ENCODE peak calls at places on chromosomes 12 and 14, in ten cellular contexts. U is breast epithelium, M is IMR-90, V is GM12878, O is stomach, Y is suprapubic skin, T is adrenal gland, D is A549, A is heart left ventricle, Q is transverse colon. R is an unnamed sample.

GRCh38 chr14:91374287-91374880 is 43.2 kb downstream of the CCDC88C start:
- DNase-seq in O (no peak), Q (no peak), D (no peak), M (no peak), U (no peak), V (no peak), A (peak), Y (no peak), T (no peak), R (no peak)

GRCh38 chr12:48890657-48891418 is 25.2 kb upstream of the RND1 start:
- DNase-seq in Y (peak), A (peak), D (no peak), Q (peak), U (peak), V (no peak), T (peak), M (peak), O (peak), R (no peak)

GRCh38 chr14:57378661-57379060 is 11.7 kb upstream of the NAA30 start:
- DNase-seq in U (no peak), T (no peak), M (peak), Y (no peak), V (no peak), O (no peak), A (no peak), D (no peak), Q (no peak), R (no peak)

GRCh38 chr14:59221558-59221957 is 33.1 kb downstream of the DAAM1 start:
- DNase-seq in Y (no peak), D (no peak), O (no peak), V (no peak), A (no peak), U (no peak), M (peak), T (no peak), Q (no peak), R (no peak)

GRCh38 chr14:68783408-68784297 is 9.2 kb downstream of the ZFP36L1 start:
- DNase-seq in Q (peak), T (peak), V (no peak), M (no peak), O (peak), D (no peak), Y (peak), A (no peak), U (no peak), R (no peak)

GRCh38 chr14:83217492-83217891 is 1683.8 kb upstream of the SEL1L start:
- DNase-seq in D (no peak), V (no peak), A (no peak), M (peak), U (no peak), Q (no peak), Y (peak), O (no peak), T (peak), R (no peak)

GRCh38 chr12:29148958-29149690 is at the start of gene FAR2:
- DNase-seq in Q (peak), O (peak), D (peak), T (no peak), A (peak), Y (peak), M (no peak), V (no peak), U (no peak), R (no peak)

GRCh38 chr12:91419809-91420208 is 237.2 kb upstream of the DCN start:
- DNase-seq in M (no peak), A (no peak), D (no peak), Q (no peak), T (no peak), O (no peak), V (no peak), Y (no peak), U (no peak), R (no peak)

GRCh38 chr12:25458047-25458552 is 95.0 kb downstream of the LMNTD1 start:
- DNase-seq in V (no peak), M (peak), A (no peak), D (peak), T (peak), Q (no peak), Y (no peak), U (no peak), O (no peak), R (no peak)

GRCh38 chr12:113396828-113397496 is 6.7 kb downstream of the SDS start:
- DNase-seq in T (no peak), Q (no peak), V (no peak), M (no peak), A (no peak), O (no peak), Y (no peak), U (no peak), D (no peak), R (no peak)

GRCh38 chr14:60106341-60106740 is 14.6 kb downstream of the PCNX4 start:
- DNase-seq in Q (no peak), D (no peak), U (no peak), Y (no peak), V (no peak), T (peak), A (no peak), M (peak), O (no peak), R (no peak)

GRCh38 chr14:68379510-68380303 is 413.2 kb downstream of the ZFP36L1 start:
- DNase-seq in Q (peak), A (no peak), O (no peak), V (no peak), D (no peak), Y (no peak), M (no peak), U (no peak), T (no peak), R (no peak)

GRCh38 chr12:90062799-90063198 is 354.2 kb upstream of the ATP2B1 start:
- DNase-seq in Y (no peak), D (no peak), U (no peak), T (no peak), M (no peak), V (no peak), A (no peak), Q (no peak), O (no peak), R (no peak)

GRCh38 chr14:23172572-23172971 is 10.9 kb downstream of the SLC7A8 start:
- DNase-seq in Q (no peak), T (no peak), D (no peak), V (no peak), U (no peak), Y (no peak), O (no peak), A (no peak), M (no peak), R (no peak)

GRCh38 chr12:47835017-47835830 is 15.5 kb upstream of the HDAC7 start:
- DNase-seq in U (no peak), D (no peak), Q (no peak), M (no peak), T (no peak), Y (no peak), O (no peak), V (no peak), A (no peak), R (no peak)

GRCh38 chr12:15152456-15152855 is 68.8 kb downstream of the RERG start:
- DNase-seq in T (no peak), O (no peak), V (no peak), Y (no peak), U (no peak), D (no peak), A (no peak), Q (no peak), M (no peak), R (no peak)

GRCh38 chr14:73467377-73467776 is 9.0 kb upstream of the NUMB start:
- DNase-seq in Y (no peak), Q (no peak), M (peak), U (no peak), A (no peak), O (no peak), V (no peak), T (no peak), D (no peak), R (no peak)

GRCh38 chr14:25056688-25057078 is 6.7 kb upstream of the STXBP6 start:
- DNase-seq in D (no peak), O (no peak), V (no peak), M (peak), Y (no peak), T (no peak), A (no peak), Q (no peak), U (no peak), R (no peak)

GRCh38 chr14:60757617-60758016 is 23.1 kb downstream of the MNAT1 start:
- DNase-seq in A (no peak), Y (no peak), M (peak), D (no peak), T (no peak), U (no peak), V (no peak), O (no peak), Q (no peak), R (no peak)

GRCh38 chr14:21258889-21259787 is 10.1 kb downstream of the HNRNPC start:
- DNase-seq in A (no peak), Q (no peak), M (no peak), Y (no peak), T (no peak), V (no peak), U (no peak), O (no peak), D (no peak), R (no peak)

GRCh38 chr12:1473418-1473817 is 121.0 kb downstream of the FBXL14 start:
- DNase-seq in T (no peak), D (no peak), O (no peak), U (no peak), A (no peak), Q (peak), Y (no peak), M (no peak), V (no peak), R (no peak)

GRCh38 chr14:64705406-64706118 is 1.3 kb downstream of the PLEKHG3 start:
- DNase-seq in A (peak), M (no peak), O (no peak), Q (no peak), D (no peak), T (no peak), V (no peak), Y (peak), U (no peak), R (no peak)

GRCh38 chr12:85572956-85573355 is 263.3 kb downstream of the RASSF9 start:
- DNase-seq in O (no peak), A (no peak), M (no peak), T (no peak), V (no peak), Y (no peak), D (no peak), Q (no peak), U (no peak), R (no peak)

GRCh38 chr14:63840981-63841380 is 11.8 kb upstream of the SYNE2 start:
- DNase-seq in M (no peak), D (no peak), O (peak), A (no peak), Q (peak), U (no peak), V (no peak), T (no peak), Y (no peak), R (no peak)

GRCh38 chr14:21112267-21112666 is 11.4 kb downstream of the TMEM253 start:
- DNase-seq in U (no peak), M (no peak), A (no peak), T (no peak), V (no peak), Y (no peak), Q (no peak), D (no peak), O (no peak), R (no peak)

GRCh38 chr12:2382391-2383155 is 329.8 kb downstream of the CACNA1C start:
- DNase-seq in D (no peak), Q (no peak), T (no peak), M (peak), O (no peak), Y (peak), V (no peak), U (no peak), A (no peak), R (no peak)

GRCh38 chr14:23727566-23728335 is 91.6 kb downstream of the DHRS2 start:
- DNase-seq in U (no peak), D (peak), V (no peak), A (no peak), M (peak), Y (no peak), O (no peak), T (peak), Q (no peak), R (no peak)

GRCh38 chr12:114213055-114213561 is 192.8 kb downstream of the TBX5 start:
- DNase-seq in A (no peak), T (no peak), U (no peak), D (no peak), V (no peak), Q (no peak), Y (no peak), O (no peak), M (no peak), R (no peak)

GRCh38 chr14:105084741-105085571 is 19.7 kb upstream of the GPR132 start:
- DNase-seq in Q (no peak), M (no peak), Y (peak), O (peak), T (no peak), U (peak), A (no peak), D (no peak), V (no peak), R (no peak)

DNA sequence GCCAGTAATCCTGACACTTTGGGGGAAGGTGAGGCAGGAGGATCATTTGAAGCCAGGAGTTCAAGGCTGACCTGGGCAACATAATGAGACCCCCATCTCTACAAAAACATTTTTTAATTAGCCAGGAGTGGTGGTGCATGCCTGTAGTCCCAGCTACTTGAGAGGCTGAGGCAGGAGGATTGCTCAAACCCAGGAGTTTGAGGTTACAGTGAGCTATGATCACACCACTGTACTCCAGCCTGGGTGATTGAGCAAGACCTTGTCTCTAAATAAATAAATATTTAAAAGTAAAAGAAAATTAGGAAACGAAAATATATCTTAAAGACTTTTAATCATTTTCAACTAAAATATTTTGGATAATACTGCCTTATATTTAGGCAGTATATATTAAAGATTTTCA is 25.9 kb downstream of the CKB start:
- DNase-seq in M (peak), U (no peak), D (no peak), A (no peak), V (no peak), T (peak), Y (peak), O (no peak), Q (no peak), R (no peak)
- H3K27ac ChIP-seq in M (no peak), U (no peak), D (no peak), A (no peak), V (no peak), T (no peak), Y (no peak), O (no peak), Q (no peak), R (no peak)

DNA sequence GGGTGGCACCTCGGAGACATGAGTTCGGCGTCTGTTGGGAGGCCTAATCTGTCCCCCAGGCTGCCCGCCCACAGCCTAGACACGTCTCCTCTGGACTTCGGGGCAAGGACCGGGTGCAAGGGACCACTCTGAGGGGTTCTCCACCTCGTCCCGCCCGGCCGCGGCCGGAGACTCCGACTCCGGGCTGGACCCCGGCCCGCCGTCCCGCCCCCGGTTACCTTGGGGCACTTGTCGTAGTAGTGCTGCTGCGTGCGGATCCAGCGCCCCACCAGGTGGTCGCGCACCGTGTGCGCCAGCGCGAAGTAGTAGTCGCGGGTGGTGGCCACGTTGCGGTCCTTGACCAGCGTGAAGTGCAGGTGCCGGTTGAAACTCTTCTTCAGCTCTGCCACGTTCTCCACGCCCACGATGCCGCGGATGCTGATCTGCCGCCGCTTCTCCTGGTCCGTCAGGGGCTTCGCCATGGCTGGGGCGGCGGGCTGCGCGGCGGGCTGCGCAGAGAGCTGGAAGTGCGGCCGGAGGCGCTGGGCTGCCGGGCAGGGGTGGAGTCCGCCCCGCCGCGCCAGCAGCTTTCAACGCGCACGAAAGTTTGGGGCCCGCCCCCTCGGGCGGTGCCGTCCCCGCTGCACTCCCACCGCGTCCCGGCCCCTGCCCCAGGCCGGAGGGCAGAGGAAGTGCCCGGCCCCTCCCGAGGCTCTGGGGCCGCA is at the start of gene PYGL:
- DNase-seq in O (peak), U (peak), T (peak), A (peak), Q (peak), V (no peak), Y (peak), M (peak), D (peak), R (no peak)
- TF ChIP-seq POLR2A in O (no peak), U (no peak), T (peak), A (no peak), Q (peak), V (no peak), Y (no peak), M (peak), D (peak), R (no peak)

DNA sequence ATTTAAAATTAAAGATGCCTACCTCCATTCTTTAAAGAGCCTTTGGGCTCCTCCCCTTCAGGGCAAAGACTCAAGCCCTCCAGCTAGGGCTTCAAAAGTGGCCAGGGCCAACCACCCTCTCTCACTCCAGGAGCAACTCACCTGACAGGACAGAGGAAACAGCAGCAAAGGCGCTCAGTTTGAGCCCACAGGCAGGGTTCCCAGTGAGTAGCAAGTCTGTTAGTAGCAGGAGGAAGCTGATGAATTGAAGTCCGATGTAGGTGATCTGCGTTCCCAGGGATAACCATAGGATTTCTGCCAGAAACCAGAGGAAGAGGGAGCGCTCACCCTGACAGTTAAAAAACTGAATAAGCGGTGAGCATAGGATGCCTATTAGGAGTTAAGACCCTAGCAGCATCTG is 15.7 kb downstream of the GSG1 start:
- DNase-seq in Y (no peak), D (no peak), A (no peak), M (no peak), U (no peak), T (no peak), Q (no peak), O (no peak), V (no peak), R (no peak)
- H3K27ac ChIP-seq in Y (no peak), D (no peak), A (no peak), M (no peak), U (no peak), T (no peak), Q (no peak), O (no peak), V (no peak), R (no peak)

GRCh38 chr14:74493343-74494261 is at the start of gene ISCA2:
- DNase-seq in Q (peak), A (peak), U (peak), M (peak), O (peak), Y (peak), V (peak), T (peak), D (peak), R (peak)
- TF ChIP-seq POLR2A in Q (no peak), A (no peak), U (peak), M (peak), O (no peak), Y (no peak), V (peak), T (no peak), D (peak), R (no peak)

GRCh38 chr12:99598785-99599184 is 48.8 kb upstream of the GARIN6 start:
- DNase-seq in A (no peak), Y (no peak), O (no peak), V (no peak), M (no peak), Q (no peak), U (no peak), T (no peak), D (no peak), R (no peak)
- H3K27ac ChIP-seq in A (no peak), Y (no peak), O (no peak), V (no peak), M (no peak), Q (no peak), U (no peak), T (no peak), D (no peak), R (no peak)

DNA sequence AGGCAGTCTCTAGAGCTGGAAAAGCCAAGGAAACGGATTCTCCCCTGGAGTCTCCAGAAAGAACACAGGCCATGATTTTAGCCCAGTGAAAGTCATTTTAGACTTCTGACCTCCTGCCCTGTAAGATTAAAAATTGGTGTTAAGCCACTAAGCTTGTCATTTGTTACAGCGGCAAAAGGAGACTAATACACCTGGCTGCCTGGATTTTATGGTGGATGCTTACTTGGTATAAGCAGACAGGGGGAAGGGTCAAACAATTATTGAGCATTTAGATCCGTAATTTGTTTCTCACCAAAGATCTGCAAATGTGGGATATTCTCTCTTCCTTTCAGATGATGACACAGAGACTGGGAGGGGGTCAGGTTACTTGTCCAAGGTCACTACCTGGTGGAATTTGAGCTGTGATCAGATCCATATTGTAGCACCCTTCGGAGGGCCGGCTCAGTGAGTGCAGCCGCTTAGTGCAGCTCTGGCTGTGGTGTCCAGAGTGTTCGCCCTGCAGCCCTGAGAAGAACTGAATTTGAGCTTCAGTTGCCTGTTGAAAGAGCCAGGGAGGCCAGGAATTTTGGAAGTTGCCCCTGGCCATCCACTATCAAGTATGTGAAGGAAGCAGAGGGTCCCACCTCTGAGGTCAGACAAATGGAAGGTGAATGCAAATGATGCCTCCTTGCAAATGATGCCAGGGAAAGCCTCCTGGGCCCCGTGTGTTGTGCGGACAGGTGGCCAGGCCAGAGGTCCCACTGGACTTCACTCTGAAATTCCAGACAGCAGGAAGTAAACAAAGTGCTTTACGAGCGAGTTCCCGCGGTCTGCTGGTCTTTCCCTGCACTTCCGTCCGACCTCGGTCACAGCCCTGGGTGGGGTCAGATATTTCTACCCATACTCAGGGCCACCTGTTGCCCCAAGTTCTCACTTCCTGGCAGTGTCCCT is 15.1 kb downstream of the GLRX5 start:
- DNase-seq in T (no peak), Q (peak), O (peak), Y (peak), D (no peak), V (no peak), M (no peak), U (no peak), A (no peak), R (no peak)
- TF ChIP-seq POLR2A in T (no peak), Q (no peak), O (no peak), Y (no peak), D (no peak), V (no peak), M (no peak), U (no peak), A (no peak), R (no peak)

DNA sequence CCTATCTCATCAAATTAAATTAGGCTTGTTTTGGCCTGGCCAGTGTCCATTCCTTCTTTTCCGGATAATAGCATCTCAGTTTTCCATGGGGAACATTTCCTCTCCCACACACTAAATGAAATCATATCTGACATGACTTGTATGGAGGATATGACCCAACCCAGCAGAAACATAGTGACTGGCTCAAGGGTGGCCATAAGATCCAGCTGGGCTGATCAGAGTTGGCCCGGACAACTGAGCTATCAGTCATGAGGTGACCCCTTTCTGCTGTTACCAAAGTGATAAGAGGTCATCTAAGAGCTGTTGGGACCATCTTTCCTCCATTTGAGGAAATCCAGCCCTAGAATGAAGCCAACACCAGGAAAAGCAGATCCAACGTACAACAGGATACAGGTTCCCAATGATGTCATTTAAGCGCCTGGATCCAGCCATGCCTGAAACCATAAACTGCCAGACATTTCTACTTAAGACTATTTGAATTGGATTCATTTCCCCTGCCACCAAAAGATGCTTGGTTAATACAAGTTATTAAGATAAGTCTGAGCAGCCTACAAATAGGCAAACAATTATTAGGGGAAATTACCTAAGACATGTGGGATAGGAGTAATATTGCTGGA is 20.7 kb upstream of the NCOR2 start:
- DNase-seq in A (no peak), D (no peak), M (no peak), U (no peak), Q (no peak), V (no peak), T (no peak), O (no peak), Y (no peak), R (no peak)
- H3K27ac ChIP-seq in A (peak), D (no peak), M (no peak), U (peak), Q (peak), V (no peak), T (peak), O (no peak), Y (peak), R (peak)